ENCODE peak calls at places on chromosome 7, in ten cellular contexts. X is heart left ventricle; W is cardiac muscle cell; C is fibroblast of lung; V is naive thymus-derived CD4-positive, alpha-beta T cell; T is psoas muscle; L is mammary epithelial cell; B is spleen; Y is adipocyte; N is left ventricle myocardium inferior. K is an unnamed sample.

GRCh38 chr7:141102436-141102835 is 28.6 kb downstream of the TMEM178B start:
- DNase-seq in X (no peak), W (no peak), C (no peak), V (no peak), T (no peak), L (no peak), B (no peak), Y (no peak), N (no peak), K (no peak)

GRCh38 chr7:144785491-144785890 is 50.4 kb downstream of the TPK1 start:
- DNase-seq in X (no peak), W (no peak), C (no peak), V (no peak), T (no peak), L (no peak), B (no peak), Y (no peak), N (no peak), K (no peak)

GRCh38 chr7:73521636-73522080 is 435 bp downstream of the BAZ1B start:
- DNase-seq in X (peak; percentile 81), W (no peak), C (peak; percentile 47), V (no peak), T (peak; percentile 74), L (no peak), B (no peak), Y (peak; percentile 72), N (peak; percentile 74), K (no peak)

GRCh38 chr7:115227473-115228235 is 305.8 kb downstream of the MDFIC start:
- DNase-seq in X (no peak), W (no peak), C (no peak), V (no peak), T (no peak), L (no peak), B (no peak), Y (no peak), N (no peak), K (no peak)

GRCh38 chr7:24504871-24505270 is 68.4 kb upstream of the PALS2 start:
- DNase-seq in X (no peak), W (no peak), C (no peak), V (no peak), T (no peak), L (no peak), B (no peak), Y (no peak), N (no peak), K (no peak)

GRCh38 chr7:5689716-5690115 is 91.7 kb downstream of the RNF216 start:
- DNase-seq in X (no peak), W (peak; percentile 53), C (peak; percentile 29), V (no peak), T (no peak), L (no peak), B (no peak), Y (no peak), N (no peak), K (no peak)

GRCh38 chr7:108415821-108416536 is 40.3 kb downstream of the NRCAM start:
- DNase-seq in X (no peak), W (peak; percentile 74), C (peak; percentile 85), V (peak; percentile 20), T (no peak), L (peak; percentile 81), B (no peak), Y (peak; percentile 38), N (no peak), K (no peak)

GRCh38 chr7:33813331-33813730 is 92.0 kb upstream of the BMPER start:
- DNase-seq in X (no peak), W (peak; percentile 79), C (peak; percentile 82), V (no peak), T (no peak), L (no peak), B (no peak), Y (no peak), N (no peak), K (no peak)

GRCh38 chr7:149027560-149028345 is 552 bp downstream of the PDIA4 start:
- DNase-seq in X (no peak), W (peak; percentile 38), C (peak; percentile 38), V (no peak), T (no peak), L (peak; percentile 12), B (no peak), Y (peak; percentile 61), N (no peak), K (no peak)

GRCh38 chr7:87627634-87627994 is 584 bp upstream of the RUNDC3B start:
- DNase-seq in X (peak; percentile 17), W (no peak), C (no peak), V (no peak), T (peak; percentile 20), L (no peak), B (peak; percentile 83), Y (peak; percentile 34), N (no peak), K (no peak)

GRCh38 chr7:15476101-15476918 is 85.5 kb downstream of the AGMO start:
- DNase-seq in X (no peak), W (peak; percentile 27), C (no peak), V (no peak), T (no peak), L (no peak), B (no peak), Y (peak; percentile 55), N (no peak), K (no peak)
- H3K4me3 ChIP-seq in X (no peak overlapping the region), W (no peak overlapping the region), C (no peak overlapping the region), V (no peak overlapping the region), T (no peak overlapping the region), L (no peak overlapping the region), B (no peak overlapping the region), Y (peak overlapping the region; percentile 23), N (peak overlapping the region; percentile 12), K (no peak overlapping the region)

GRCh38 chr7:2979951-2980350 is 63.7 kb downstream of the CARD11 start:
- DNase-seq in X (no peak), W (no peak), C (no peak), V (no peak), T (no peak), L (no peak), B (no peak), Y (no peak), N (no peak), K (no peak)
- H3K4me1 ChIP-seq in X (no peaks in the 10 kb centered on the region), W (no peaks in the 10 kb centered on the region), C (no peaks in the 10 kb centered on the region), V (peaks cover 55% of the 10 kb centered on the region), T (no peaks in the 10 kb centered on the region), L (peaks cover 5% of the 10 kb centered on the region), B (peaks cover 11% of the 10 kb centered on the region), Y (no peaks in the 10 kb centered on the region), N (no peaks in the 10 kb centered on the region), K (peaks cover 7% of the 10 kb centered on the region)

GRCh38 chr7:155804897-155805825 is 7.1 kb downstream of the SHH start:
- DNase-seq in X (peak; percentile 31), W (peak; percentile 79), C (peak; percentile 74), V (peak; percentile 30), T (no peak), L (peak; percentile 62), B (peak; percentile 77), Y (peak; percentile 81), N (peak; percentile 44), K (peak; percentile 95)
- H3K4me3 ChIP-seq in X (peak overlapping the region; percentile 42), W (peak overlapping the region; percentile 26), C (peak overlapping the region; percentile 44), V (peak overlapping the region; percentile 47), T (peak overlapping the region; percentile 58), L (peak overlapping the region; percentile 49), B (peak overlapping the region; percentile 19), Y (peak overlapping the region; percentile 67), N (peak overlapping the region; percentile 63), K (peak overlapping the region; percentile 70)

DNA sequence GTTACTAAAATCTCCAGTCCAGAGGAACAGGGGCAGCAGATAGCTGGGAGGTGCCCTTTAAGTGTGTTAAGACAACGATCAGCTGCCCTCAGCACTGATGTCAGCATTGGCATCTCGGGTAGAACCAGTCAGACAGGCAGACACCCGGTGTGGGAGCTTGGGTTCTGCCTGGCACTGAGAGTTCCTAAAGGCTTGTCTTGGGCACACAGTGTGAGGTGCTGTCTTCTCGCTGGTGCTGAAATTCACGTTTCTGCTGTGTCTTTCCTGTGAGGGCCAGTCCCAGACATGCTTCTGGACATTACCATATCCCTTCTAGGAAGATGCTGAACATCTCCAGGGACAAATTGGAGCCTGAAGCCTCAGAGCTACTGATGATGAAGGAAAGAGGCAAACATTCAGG is 156.2 kb downstream of the DNAJB6 start:
- DNase-seq in X (peak; percentile 11), W (no peak), C (no peak), V (no peak), T (no peak), L (no peak), B (no peak), Y (no peak), N (no peak), K (peak; percentile 55)
- H3K4me1 ChIP-seq in X (no peaks in the 10 kb centered on the region), W (no peaks in the 10 kb centered on the region), C (no peaks in the 10 kb centered on the region), V (peaks cover 21% of the 10 kb centered on the region), T (no peaks in the 10 kb centered on the region), L (no peaks in the 10 kb centered on the region), B (no peaks in the 10 kb centered on the region), Y (no peaks in the 10 kb centered on the region), N (no peaks in the 10 kb centered on the region), K (no peaks in the 10 kb centered on the region)

GRCh38 chr7:378041-378420 is 88.1 kb downstream of the FOXL3 start:
- DNase-seq in X (peak; percentile 15), W (no peak), C (no peak), V (no peak), T (no peak), L (no peak), B (no peak), Y (no peak), N (no peak), K (peak; percentile 23)

GRCh38 chr7:380226-380550 is 90.2 kb downstream of the FOXL3 start:
- DNase-seq in X (no peak), W (no peak), C (no peak), V (no peak), T (no peak), L (no peak), B (no peak), Y (no peak), N (no peak), K (peak; percentile 55)

GRCh38 chr7:380724-381210 is 90.8 kb downstream of the FOXL3 start:
- DNase-seq in X (peak; percentile 8), W (no peak), C (no peak), V (no peak), T (no peak), L (no peak), B (peak; percentile 55), Y (no peak), N (no peak), K (peak; percentile 43)

GRCh38 chr7:378551-379455 is 88.8 kb downstream of the FOXL3 start:
- DNase-seq in X (peak; percentile 15), W (no peak), C (no peak), V (no peak), T (no peak), L (no peak), B (peak; percentile 82), Y (no peak), N (no peak), K (peak; percentile 44)

GRCh38 chr7:379456-380225 is 89.7 kb downstream of the FOXL3 start:
- DNase-seq in X (peak; percentile 35), W (no peak), C (no peak), V (no peak), T (no peak), L (no peak), B (peak; percentile 78), Y (peak; percentile 18), N (no peak), K (peak; percentile 83)
- H3K4me3 ChIP-seq in X (peak overlapping the region; percentile 42), W (no peak overlapping the region), C (no peak overlapping the region), V (peak overlapping the region; percentile 20), T (peak overlapping the region; percentile 58), L (no peak overlapping the region), B (peak overlapping the region; percentile 17), Y (no peak overlapping the region), N (peak overlapping the region; percentile 49), K (no peak overlapping the region)

DNA sequence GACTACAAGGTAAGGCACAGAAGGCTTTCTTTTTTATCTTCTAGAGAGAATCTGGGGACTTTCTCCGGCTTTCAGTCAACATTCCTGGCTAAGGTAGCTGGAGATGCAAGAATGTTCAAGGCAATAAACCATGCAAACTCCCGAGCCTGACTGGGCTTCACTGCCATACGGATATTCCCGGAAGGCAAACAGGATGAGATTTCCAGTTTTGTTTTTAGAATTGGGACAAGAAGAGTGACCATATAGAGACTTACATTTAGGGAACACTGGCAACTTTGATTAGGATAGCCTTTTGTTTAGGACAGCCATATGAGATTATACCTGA is 269 bp downstream of the CALD1 start:
- DNase-seq in X (no peak), W (no peak), C (no peak), V (no peak), T (no peak), L (no peak), B (no peak), Y (no peak), N (no peak), K (no peak)
- H3K4me1 ChIP-seq in X (peaks cover 4% of the 10 kb centered on the region), W (peaks cover 17% of the 10 kb centered on the region), C (peaks cover 18% of the 10 kb centered on the region), V (no peaks in the 10 kb centered on the region), T (no peaks in the 10 kb centered on the region), L (peaks cover 37% of the 10 kb centered on the region), B (no peaks in the 10 kb centered on the region), Y (peaks cover 30% of the 10 kb centered on the region), N (peaks cover 65% of the 10 kb centered on the region), K (no peaks in the 10 kb centered on the region)

K was measured in endodermal cell.